ENCODE peak calls at places on chromosomes 16 and 17, in six cellular contexts. U, K, O, C, H and M are unnamed samples.

GRCh38 chr16:52696126-52696525 is 149.2 kb upstream of the TOX3 start:
- DNase-seq in O (no peak), C (no peak), U (no peak), K (no peak), H (no peak), M (no peak)

GRCh38 chr16:49588729-49589384 is 215.3 kb downstream of the C16orf78 start:
- DNase-seq in U (peak), K (peak), O (no peak), C (peak), H (peak), M (no peak)

GRCh38 chr16:4241601-4242270 is at the start of gene SRL:
- DNase-seq in U (no peak), C (no peak), H (no peak), K (no peak), O (no peak), M (no peak)

GRCh38 chr17:5042152-5043022 is 7.2 kb upstream of the SLC52A1 start:
- DNase-seq in C (no peak), H (no peak), U (no peak), K (no peak), O (no peak), M (no peak)

GRCh38 chr16:58499092-58499511 is 841 bp upstream of the NDRG4 start:
- DNase-seq in H (no peak), O (no peak), K (no peak), U (no peak), C (peak), M (no peak)

GRCh38 chr16:81679721-81680430 is 99.2 kb upstream of the PLCG2 start:
- DNase-seq in C (no peak), O (no peak), K (no peak), U (no peak), H (no peak), M (no peak)

GRCh38 chr16:12208341-12209035 is 232.0 kb downstream of the SNX29 start:
- DNase-seq in U (no peak), O (no peak), K (no peak), H (no peak), C (no peak), M (no peak)

GRCh38 chr16:19375561-19376158 is 42.0 kb upstream of the TMC5 start:
- DNase-seq in O (peak), K (peak), U (no peak), H (peak), C (peak), M (peak)

GRCh38 chr17:751269-752001 is 629 bp downstream of the GEMIN4 start:
- DNase-seq in H (peak), U (peak), O (peak), K (peak), C (no peak), M (no peak)

GRCh38 chr16:86531193-86531550 is 20.8 kb downstream of the FOXF1 start:
- DNase-seq in K (no peak), C (no peak), H (no peak), O (no peak), U (no peak), M (no peak)

GRCh38 chr16:2769675-2770056 is 7.4 kb downstream of the ELOB start:
- DNase-seq in U (no peak), O (no peak), K (no peak), H (no peak), C (no peak), M (no peak)

GRCh38 chr17:62597920-62598319 is 29.6 kb upstream of the MRC2 start:
- DNase-seq in U (no peak), H (peak), K (no peak), O (no peak), C (no peak), M (no peak)

GRCh38 chr17:48244814-48245213 is 137.2 kb downstream of the SNX11 start:
- DNase-seq in O (no peak), C (no peak), K (no peak), U (no peak), H (no peak), M (no peak)

GRCh38 chr17:82440991-82441627 is 9.4 kb downstream of the CYBC1 start:
- DNase-seq in O (no peak), C (no peak), H (peak), K (no peak), U (no peak), M (peak)

GRCh38 chr16:87809150-87809902 is 43.5 kb upstream of the KLHDC4 start:
- DNase-seq in H (no peak), K (peak), U (no peak), C (no peak), O (no peak), M (no peak)

GRCh38 chr16:57185446-57185944 is 344 bp downstream of the PSME3IP1 start:
- DNase-seq in K (peak), H (peak), U (no peak), O (no peak), C (no peak), M (peak)

GRCh38 chr16:87160218-87160617 is 157.0 kb downstream of the C16orf95 start:
- DNase-seq in C (no peak), O (no peak), H (peak), K (no peak), U (no peak), M (no peak)

GRCh38 chr17:70314096-70314495 is 144.8 kb downstream of the KCNJ2 start:
- DNase-seq in O (no peak), H (no peak), U (no peak), C (no peak), K (peak), M (no peak)

GRCh38 chr16:63877401-63877800 is 1244.5 kb downstream of the CDH11 start:
- DNase-seq in C (no peak), K (no peak), O (no peak), H (no peak), U (no peak), M (no peak)

GRCh38 chr16:66045626-66046025 is 320.9 kb upstream of the CDH5 start:
- DNase-seq in O (no peak), U (no peak), C (no peak), K (peak), H (no peak), M (no peak)

DNA sequence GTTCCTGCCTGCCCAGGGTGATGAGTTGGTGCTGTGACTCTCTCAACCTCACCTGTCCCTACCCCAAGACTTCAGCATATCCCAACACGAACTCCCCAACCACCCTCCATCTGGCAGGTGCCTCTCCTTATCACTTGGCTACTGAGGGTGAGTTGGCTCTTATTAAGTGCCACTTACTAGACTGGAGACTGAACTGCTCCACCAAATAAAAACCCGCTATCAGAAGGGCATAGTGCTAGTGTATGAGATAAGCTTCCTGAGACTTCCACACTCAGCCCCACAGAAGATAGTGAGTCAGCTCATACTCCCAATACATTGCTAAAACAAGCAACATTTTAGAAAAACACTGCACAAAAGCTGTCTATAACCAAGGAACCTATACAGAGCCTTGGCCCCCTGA is 16.0 kb upstream of the CCL18 start:
- DNase-seq in O (no peak), U (no peak), C (no peak), H (no peak), K (no peak), M (no peak)
- H2AK5ac ChIP-seq in O (no peak), U (no peak), C (no peak), H (no peak), K (no peak), M (no peak)

GRCh38 chr17:50303051-50303450 is 28.8 kb downstream of the TMEM92 start:
- DNase-seq in O (no peak), U (no peak), C (no peak), K (no peak), H (no peak), M (no peak)

GRCh38 chr17:50308666-50309065 is 34.4 kb downstream of the TMEM92 start:
- DNase-seq in K (peak), H (peak), O (no peak), U (no peak), C (no peak), M (no peak)

GRCh38 chr17:50301891-50302584 is 27.8 kb downstream of the TMEM92 start:
- DNase-seq in U (no peak), C (no peak), K (no peak), H (no peak), O (no peak), M (no peak)

GRCh38 chr17:50307654-50308053 is 33.4 kb downstream of the TMEM92 start:
- DNase-seq in U (no peak), C (no peak), O (no peak), H (no peak), K (no peak), M (no peak)

DNA sequence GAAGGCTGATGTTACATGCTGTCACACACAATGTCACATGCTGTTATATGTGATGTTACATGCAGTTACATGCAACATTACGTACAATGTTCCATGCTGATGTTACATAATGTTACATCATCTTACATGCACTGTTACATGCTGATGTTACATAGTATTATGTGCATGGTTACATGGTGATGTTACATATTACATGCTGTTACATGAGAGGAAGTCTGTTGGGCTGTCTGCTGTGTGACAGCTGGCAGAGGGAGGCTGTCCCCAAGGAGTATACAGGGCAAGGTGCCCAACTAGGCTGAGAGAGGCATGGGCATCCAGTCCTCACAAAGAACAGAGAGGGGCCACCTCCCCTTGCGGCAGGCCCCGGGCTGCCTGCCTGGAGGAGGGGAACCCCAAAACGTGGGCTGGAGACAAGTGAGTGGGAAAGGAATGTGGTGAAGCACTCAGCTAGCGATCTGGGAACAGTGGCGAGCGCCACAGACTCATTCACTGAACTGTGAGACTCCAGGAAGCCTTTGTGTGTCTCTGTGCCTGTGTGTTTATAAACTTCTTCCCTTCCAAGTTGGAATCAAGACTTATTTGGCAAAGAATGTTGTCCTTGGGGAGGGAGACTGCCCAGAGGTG is 30.6 kb downstream of the TMEM92 start:
- DNase-seq in O (peak), C (no peak), H (peak), K (peak), U (no peak), M (no peak)
- H4K91ac ChIP-seq in O (no peak), C (no peak), H (peak), K (peak), U (no peak), M (no peak)

DNA sequence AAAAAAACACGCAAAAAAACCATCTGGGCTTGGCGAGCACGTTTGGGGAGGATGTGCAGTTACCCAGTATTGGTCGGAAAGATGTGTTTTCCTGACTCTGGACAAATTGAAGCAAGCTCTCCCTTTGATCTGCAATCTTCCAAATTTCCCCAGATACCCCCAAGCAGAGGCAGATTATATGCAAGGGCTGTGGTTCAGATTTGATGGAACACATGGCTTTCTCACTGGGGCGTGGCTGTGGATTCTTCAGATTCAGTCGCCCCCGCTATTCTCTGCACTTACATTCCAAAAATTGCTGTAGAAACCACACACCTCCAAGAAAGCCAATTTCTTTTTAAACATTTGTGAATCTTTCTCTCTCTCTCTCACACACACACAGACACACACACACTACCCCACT is 103.7 kb upstream of the FAM20A start:
- DNase-seq in H (peak), U (no peak), C (no peak), O (no peak), K (peak), M (no peak)
- H2AK5ac ChIP-seq in H (no peak), U (no peak), C (no peak), O (no peak), K (no peak), M (no peak)

GRCh38 chr17:28712705-28713415 is 1.2 kb upstream of the PROCA1 start:
- DNase-seq in C (no peak), U (no peak), H (no peak), K (no peak), O (no peak), M (no peak)

GRCh38 chr17:28716740-28717577 is 709 bp downstream of the RAB34 start:
- DNase-seq in U (no peak), H (peak), K (peak), O (peak), C (peak), M (peak)

GRCh38 chr17:28714281-28714680 is 2.6 kb upstream of the PROCA1 start:
- DNase-seq in O (no peak), H (no peak), C (peak), U (no peak), K (no peak), M (no peak)

GRCh38 chr17:28717578-28718316 is at the start of gene RAB34:
- DNase-seq in K (peak), H (peak), U (peak), O (peak), C (peak), M (peak)

GRCh38 chr17:28715217-28715616 is 2.5 kb downstream of the RAB34 start:
- DNase-seq in C (no peak), H (no peak), O (no peak), U (no peak), K (no peak), M (no peak)
- H4K91ac ChIP-seq in C (no peak), H (no peak), O (peak), U (no peak), K (no peak), M (no peak)

GRCh38 chr17:64087252-64088005 is 42.5 kb downstream of the ERN1 start:
- DNase-seq in K (no peak), H (no peak), O (no peak), U (no peak), C (no peak), M (peak)
- H2AK5ac ChIP-seq in K (no peak), H (no peak), O (no peak), U (no peak), C (no peak), M (no peak)

GRCh38 chr17:66831383-66832220 is 3.3 kb upstream of the CACNG5 start:
- DNase-seq in U (no peak), K (no peak), O (no peak), C (no peak), H (no peak), M (no peak)
- H4K91ac ChIP-seq in U (no peak), K (no peak), O (no peak), C (no peak), H (no peak), M (no peak)

DNA sequence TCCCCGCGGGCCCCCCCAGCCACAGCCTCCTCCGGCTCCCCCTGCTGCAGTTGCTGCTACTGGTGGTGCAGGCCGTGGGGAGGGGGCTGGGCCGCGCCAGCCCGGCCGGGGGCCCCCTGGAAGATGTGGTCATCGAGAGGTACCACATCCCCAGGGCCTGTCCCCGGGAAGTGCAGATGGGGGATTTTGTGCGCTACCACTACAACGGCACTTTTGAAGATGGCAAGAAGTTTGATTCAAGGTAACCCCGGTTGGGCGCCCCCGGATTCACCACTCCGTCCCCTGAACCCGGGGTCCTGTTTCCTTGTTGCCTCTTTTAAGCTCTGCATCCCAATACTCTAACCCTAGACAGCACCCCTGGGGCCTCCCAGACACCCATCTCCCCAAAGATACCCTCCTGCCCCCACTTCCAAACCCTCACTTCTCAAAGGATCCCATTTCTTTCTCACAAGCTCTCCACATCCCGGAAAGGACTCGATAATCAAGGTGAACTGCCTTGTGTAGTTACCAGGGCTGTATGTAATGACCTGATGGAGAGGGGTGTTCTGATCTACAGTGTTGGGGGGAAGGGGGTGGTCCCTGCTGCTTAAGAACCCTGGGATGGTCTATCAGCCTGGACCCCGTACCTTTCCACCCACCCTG is 356 bp downstream of the FKBP10 start:
- DNase-seq in O (no peak), U (no peak), C (no peak), K (no peak), H (no peak), M (no peak)
- H2AK5ac ChIP-seq in O (peak), U (peak), C (no peak), K (peak), H (peak), M (peak)

GRCh38 chr17:50554201-50554600 is 6.3 kb upstream of the CACNA1G start:
- DNase-seq in O (no peak), C (no peak), K (no peak), U (no peak), H (no peak), M (no peak)

GRCh38 chr17:50550661-50551432 is 3.9 kb downstream of the SPATA20 start:
- DNase-seq in H (peak), C (peak), K (peak), O (peak), U (peak), M (peak)

GRCh38 chr17:50551433-50551815 is 4.5 kb downstream of the SPATA20 start:
- DNase-seq in H (no peak), K (no peak), C (no peak), U (no peak), O (no peak), M (no peak)

GRCh38 chr17:50549969-50550368 is 3.0 kb downstream of the SPATA20 start:
- DNase-seq in K (no peak), C (no peak), U (no peak), H (no peak), O (no peak), M (no peak)

GRCh38 chr17:50551884-50552283 is 4.9 kb downstream of the SPATA20 start:
- DNase-seq in C (no peak), H (no peak), K (no peak), O (no peak), U (no peak), M (no peak)
- H4K91ac ChIP-seq in C (no peak), H (no peak), K (no peak), O (no peak), U (no peak), M (no peak)

DNA sequence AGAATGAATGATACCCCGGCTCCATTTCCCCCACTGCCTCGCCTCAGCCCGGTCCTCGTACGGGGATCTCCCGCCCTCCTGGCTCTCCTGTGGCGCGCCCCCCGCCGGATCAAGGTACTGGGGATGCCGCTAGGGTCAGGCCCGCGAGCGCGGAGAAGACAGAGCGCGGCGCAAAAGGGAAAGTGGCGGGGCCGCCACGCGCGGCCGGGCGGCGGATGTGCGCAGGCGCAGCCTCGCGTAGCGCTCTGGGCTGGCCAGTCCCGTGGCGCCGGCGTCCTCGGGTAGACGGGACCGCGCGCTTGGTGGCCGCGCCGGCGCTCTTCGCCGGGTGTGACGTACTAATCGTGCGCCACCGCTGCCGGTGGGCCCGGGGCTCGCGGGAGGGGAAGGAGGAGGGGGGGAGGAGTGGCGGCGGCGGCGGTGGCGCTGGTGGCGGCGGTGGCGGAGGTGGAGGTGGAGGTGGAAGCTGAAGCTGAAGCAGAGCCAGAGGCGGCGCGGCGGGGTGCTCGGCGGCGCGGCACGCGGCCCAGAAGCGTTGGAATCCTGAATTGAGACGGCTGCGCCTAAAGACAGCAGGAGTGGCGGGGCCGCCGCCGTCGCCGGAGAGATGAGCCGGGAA is at the start of gene SENP3:
- DNase-seq in H (peak), C (peak), O (peak), K (peak), U (peak), M (peak)
- H2AK5ac ChIP-seq in H (peak), C (no peak), O (peak), K (peak), U (no peak), M (peak)

GRCh38 chr17:38605230-38605851 is 411 bp downstream of the SRCIN1 start:
- DNase-seq in K (no peak), O (peak), U (peak), H (no peak), C (peak), M (no peak)
- H4K91ac ChIP-seq in K (no peak), O (no peak), U (peak), H (no peak), C (no peak), M (peak)